ENCODE peak calls at places on chromosomes 2 and 18, in ten cellular contexts. One of them, this sample, is unnamed.

GRCh38 chr18:79801641-79802040 is 3.9 kb downstream of the KCNG2 start:
- DNase-seq in left cardiac atrium: no peak
- DNase-seq in NCI-H1105: no peak
- DNase-seq in AG09309: no peak
- DNase-seq in astrocyte of the spinal cord: no peak
- DNase-seq in neural progenitor cell: no peak
- DNase-seq in NCI-H1436 treated with DMSO at 0.1 percent for 48 hours: no peak
- DNase-seq in M059J: no peak
- DNase-seq in activated CD8-positive, alpha-beta memory T cell treated with anti-CD3 and anti-CD28 coated beads, Interleukin-2, amount 50 U/mL, for 48 hours: no peak
- DNase-seq in dermis microvascular lymphatic vessel endothelial cell: no peak
- DNase-seq in this sample: no peak

GRCh38 chr18:78765637-78766281 is 213.9 kb upstream of the SALL3 start:
- DNase-seq in left cardiac atrium: no peak
- DNase-seq in NCI-H1105: no peak
- DNase-seq in AG09309: no peak
- DNase-seq in astrocyte of the spinal cord: no peak
- DNase-seq in neural progenitor cell: no peak
- DNase-seq in NCI-H1436 treated with DMSO at 0.1 percent for 48 hours: no peak
- DNase-seq in M059J: no peak
- DNase-seq in activated CD8-positive, alpha-beta memory T cell treated with anti-CD3 and anti-CD28 coated beads, Interleukin-2, amount 50 U/mL, for 48 hours: no peak
- DNase-seq in dermis microvascular lymphatic vessel endothelial cell: no peak
- DNase-seq in this sample: no peak

GRCh38 chr2:226791056-226791486 is 8.5 kb downstream of the IRS1 start:
- DNase-seq in left cardiac atrium: peak
- DNase-seq in NCI-H1105: no peak
- DNase-seq in AG09309: no peak
- DNase-seq in astrocyte of the spinal cord: peak
- DNase-seq in neural progenitor cell: peak
- DNase-seq in NCI-H1436 treated with DMSO at 0.1 percent for 48 hours: no peak
- DNase-seq in M059J: peak
- DNase-seq in activated CD8-positive, alpha-beta memory T cell treated with anti-CD3 and anti-CD28 coated beads, Interleukin-2, amount 50 U/mL, for 48 hours: no peak
- DNase-seq in dermis microvascular lymphatic vessel endothelial cell: peak
- DNase-seq in this sample: no peak

GRCh38 chr2:151030663-151031230 is 230.9 kb downstream of the RBM43 start:
- DNase-seq in left cardiac atrium: no peak
- DNase-seq in NCI-H1105: no peak
- DNase-seq in AG09309: no peak
- DNase-seq in astrocyte of the spinal cord: no peak
- DNase-seq in neural progenitor cell: no peak
- DNase-seq in NCI-H1436 treated with DMSO at 0.1 percent for 48 hours: no peak
- DNase-seq in M059J: no peak
- DNase-seq in activated CD8-positive, alpha-beta memory T cell treated with anti-CD3 and anti-CD28 coated beads, Interleukin-2, amount 50 U/mL, for 48 hours: no peak
- DNase-seq in dermis microvascular lymphatic vessel endothelial cell: no peak
- DNase-seq in this sample: no peak

GRCh38 chr2:85796549-85797262 is 42.9 kb downstream of the ATOH8 start:
- DNase-seq in left cardiac atrium: peak
- DNase-seq in NCI-H1105: peak
- DNase-seq in AG09309: no peak
- DNase-seq in astrocyte of the spinal cord: no peak
- DNase-seq in neural progenitor cell: peak
- DNase-seq in NCI-H1436 treated with DMSO at 0.1 percent for 48 hours: no peak
- DNase-seq in M059J: no peak
- DNase-seq in activated CD8-positive, alpha-beta memory T cell treated with anti-CD3 and anti-CD28 coated beads, Interleukin-2, amount 50 U/mL, for 48 hours: no peak
- DNase-seq in dermis microvascular lymphatic vessel endothelial cell: no peak
- DNase-seq in this sample: no peak

GRCh38 chr2:237630216-237631000 is 3.0 kb downstream of the LRRFIP1 start:
- DNase-seq in left cardiac atrium: no peak
- DNase-seq in NCI-H1105: no peak
- DNase-seq in AG09309: no peak
- DNase-seq in astrocyte of the spinal cord: no peak
- DNase-seq in neural progenitor cell: no peak
- DNase-seq in NCI-H1436 treated with DMSO at 0.1 percent for 48 hours: no peak
- DNase-seq in M059J: no peak
- DNase-seq in activated CD8-positive, alpha-beta memory T cell treated with anti-CD3 and anti-CD28 coated beads, Interleukin-2, amount 50 U/mL, for 48 hours: no peak
- DNase-seq in dermis microvascular lymphatic vessel endothelial cell: no peak
- DNase-seq in this sample: no peak

GRCh38 chr18:58314284-58314683 is 270.3 kb downstream of the NEDD4L start:
- DNase-seq in left cardiac atrium: peak
- DNase-seq in NCI-H1105: no peak
- DNase-seq in AG09309: peak
- DNase-seq in astrocyte of the spinal cord: peak
- DNase-seq in neural progenitor cell: no peak
- DNase-seq in NCI-H1436 treated with DMSO at 0.1 percent for 48 hours: no peak
- DNase-seq in M059J: peak
- DNase-seq in activated CD8-positive, alpha-beta memory T cell treated with anti-CD3 and anti-CD28 coated beads, Interleukin-2, amount 50 U/mL, for 48 hours: no peak
- DNase-seq in dermis microvascular lymphatic vessel endothelial cell: peak
- DNase-seq in this sample: no peak

GRCh38 chr2:149703281-149703680 is 115.7 kb upstream of the MMADHC start:
- DNase-seq in left cardiac atrium: no peak
- DNase-seq in NCI-H1105: no peak
- DNase-seq in AG09309: no peak
- DNase-seq in astrocyte of the spinal cord: peak
- DNase-seq in neural progenitor cell: no peak
- DNase-seq in NCI-H1436 treated with DMSO at 0.1 percent for 48 hours: no peak
- DNase-seq in M059J: peak
- DNase-seq in activated CD8-positive, alpha-beta memory T cell treated with anti-CD3 and anti-CD28 coated beads, Interleukin-2, amount 50 U/mL, for 48 hours: no peak
- DNase-seq in dermis microvascular lymphatic vessel endothelial cell: no peak
- DNase-seq in this sample: no peak

GRCh38 chr2:239412914-239413603 is 12.2 kb upstream of the HDAC4 start:
- DNase-seq in left cardiac atrium: no peak
- DNase-seq in NCI-H1105: no peak
- DNase-seq in AG09309: no peak
- DNase-seq in astrocyte of the spinal cord: no peak
- DNase-seq in neural progenitor cell: no peak
- DNase-seq in NCI-H1436 treated with DMSO at 0.1 percent for 48 hours: no peak
- DNase-seq in M059J: no peak
- DNase-seq in activated CD8-positive, alpha-beta memory T cell treated with anti-CD3 and anti-CD28 coated beads, Interleukin-2, amount 50 U/mL, for 48 hours: no peak
- DNase-seq in dermis microvascular lymphatic vessel endothelial cell: no peak
- DNase-seq in this sample: no peak

GRCh38 chr18:35469696-35470095 is 28.1 kb downstream of the INO80C start:
- DNase-seq in left cardiac atrium: no peak
- DNase-seq in NCI-H1105: no peak
- DNase-seq in AG09309: no peak
- DNase-seq in astrocyte of the spinal cord: no peak
- DNase-seq in neural progenitor cell: no peak
- DNase-seq in NCI-H1436 treated with DMSO at 0.1 percent for 48 hours: no peak
- DNase-seq in M059J: peak
- DNase-seq in activated CD8-positive, alpha-beta memory T cell treated with anti-CD3 and anti-CD28 coated beads, Interleukin-2, amount 50 U/mL, for 48 hours: no peak
- DNase-seq in dermis microvascular lymphatic vessel endothelial cell: no peak
- DNase-seq in this sample: no peak

GRCh38 chr2:12619975-12620374 is 96.8 kb upstream of the TRIB2 start:
- DNase-seq in left cardiac atrium: peak
- DNase-seq in NCI-H1105: no peak
- DNase-seq in AG09309: peak
- DNase-seq in astrocyte of the spinal cord: peak
- DNase-seq in neural progenitor cell: no peak
- DNase-seq in NCI-H1436 treated with DMSO at 0.1 percent for 48 hours: no peak
- DNase-seq in M059J: peak
- DNase-seq in activated CD8-positive, alpha-beta memory T cell treated with anti-CD3 and anti-CD28 coated beads, Interleukin-2, amount 50 U/mL, for 48 hours: no peak
- DNase-seq in dermis microvascular lymphatic vessel endothelial cell: no peak
- DNase-seq in this sample: no peak

GRCh38 chr2:39549718-39550464 is 112.8 kb upstream of the MAP4K3 start:
- DNase-seq in left cardiac atrium: no peak
- DNase-seq in NCI-H1105: no peak
- DNase-seq in AG09309: no peak
- DNase-seq in astrocyte of the spinal cord: no peak
- DNase-seq in neural progenitor cell: no peak
- DNase-seq in NCI-H1436 treated with DMSO at 0.1 percent for 48 hours: no peak
- DNase-seq in M059J: no peak
- DNase-seq in activated CD8-positive, alpha-beta memory T cell treated with anti-CD3 and anti-CD28 coated beads, Interleukin-2, amount 50 U/mL, for 48 hours: no peak
- DNase-seq in dermis microvascular lymphatic vessel endothelial cell: no peak
- DNase-seq in this sample: no peak

GRCh38 chr2:41432459-41432858 is 615.4 kb upstream of the PKDCC start:
- DNase-seq in left cardiac atrium: no peak
- DNase-seq in NCI-H1105: no peak
- DNase-seq in AG09309: no peak
- DNase-seq in astrocyte of the spinal cord: no peak
- DNase-seq in neural progenitor cell: no peak
- DNase-seq in NCI-H1436 treated with DMSO at 0.1 percent for 48 hours: no peak
- DNase-seq in M059J: no peak
- DNase-seq in activated CD8-positive, alpha-beta memory T cell treated with anti-CD3 and anti-CD28 coated beads, Interleukin-2, amount 50 U/mL, for 48 hours: no peak
- DNase-seq in dermis microvascular lymphatic vessel endothelial cell: no peak
- DNase-seq in this sample: no peak

GRCh38 chr2:111119847-111120252 is 864 bp upstream of the BCL2L11 start:
- DNase-seq in left cardiac atrium: no peak
- DNase-seq in NCI-H1105: no peak
- DNase-seq in AG09309: no peak
- DNase-seq in astrocyte of the spinal cord: no peak
- DNase-seq in neural progenitor cell: peak
- DNase-seq in NCI-H1436 treated with DMSO at 0.1 percent for 48 hours: no peak
- DNase-seq in M059J: no peak
- DNase-seq in activated CD8-positive, alpha-beta memory T cell treated with anti-CD3 and anti-CD28 coated beads, Interleukin-2, amount 50 U/mL, for 48 hours: peak
- DNase-seq in dermis microvascular lymphatic vessel endothelial cell: no peak
- DNase-seq in this sample: no peak

GRCh38 chr2:16152101-16152927 is 212.0 kb downstream of the MYCN start:
- DNase-seq in left cardiac atrium: no peak
- DNase-seq in NCI-H1105: no peak
- DNase-seq in AG09309: no peak
- DNase-seq in astrocyte of the spinal cord: no peak
- DNase-seq in neural progenitor cell: no peak
- DNase-seq in NCI-H1436 treated with DMSO at 0.1 percent for 48 hours: no peak
- DNase-seq in M059J: no peak
- DNase-seq in activated CD8-positive, alpha-beta memory T cell treated with anti-CD3 and anti-CD28 coated beads, Interleukin-2, amount 50 U/mL, for 48 hours: no peak
- DNase-seq in dermis microvascular lymphatic vessel endothelial cell: no peak
- DNase-seq in this sample: no peak

GRCh38 chr2:241859436-241860183 is 916 bp upstream of the PDCD1 start:
- DNase-seq in left cardiac atrium: peak
- DNase-seq in NCI-H1105: no peak
- DNase-seq in AG09309: no peak
- DNase-seq in astrocyte of the spinal cord: no peak
- DNase-seq in neural progenitor cell: no peak
- DNase-seq in NCI-H1436 treated with DMSO at 0.1 percent for 48 hours: no peak
- DNase-seq in M059J: no peak
- DNase-seq in activated CD8-positive, alpha-beta memory T cell treated with anti-CD3 and anti-CD28 coated beads, Interleukin-2, amount 50 U/mL, for 48 hours: peak
- DNase-seq in dermis microvascular lymphatic vessel endothelial cell: peak
- DNase-seq in this sample: no peak

GRCh38 chr2:113760400-113760799 is 4.0 kb upstream of the SLC35F5 start:
- DNase-seq in left cardiac atrium: no peak
- DNase-seq in NCI-H1105: no peak
- DNase-seq in AG09309: no peak
- DNase-seq in astrocyte of the spinal cord: peak
- DNase-seq in neural progenitor cell: no peak
- DNase-seq in NCI-H1436 treated with DMSO at 0.1 percent for 48 hours: no peak
- DNase-seq in M059J: peak
- DNase-seq in activated CD8-positive, alpha-beta memory T cell treated with anti-CD3 and anti-CD28 coated beads, Interleukin-2, amount 50 U/mL, for 48 hours: no peak
- DNase-seq in dermis microvascular lymphatic vessel endothelial cell: peak
- DNase-seq in this sample: no peak

This sample was measured in NCI-H187 treated with DMSO at 0.1 percent for 48 hours.